ENCODE peak calls at places on chromosomes 7 and 10, in eight cellular contexts. H, O, I, G, B, T, P and E are unnamed samples.

GRCh38 chr7:95330194-95331003 is 6.1 kb upstream of the PON1 start:
- DNase-seq in P (peak), H (no peak), G (no peak), O (no peak), T (no peak), B (no peak), I (no peak), E (no peak)

GRCh38 chr10:84534168-84534567 is 205.8 kb downstream of the CCSER2 start:
- DNase-seq in H (no peak), I (no peak), O (no peak), T (no peak), B (no peak), P (no peak), G (no peak), E (no peak)

GRCh38 chr10:103888113-103888841 is 29.7 kb downstream of the STN1 start:
- DNase-seq in I (peak), H (no peak), B (no peak), P (peak), G (no peak), T (peak), O (peak), E (no peak)

GRCh38 chr7:94008537-94008936 is 4.4 kb upstream of the BET1 start:
- DNase-seq in B (no peak), O (no peak), I (peak), H (no peak), T (no peak), G (no peak), P (peak), E (no peak)

GRCh38 chr10:127406018-127406550 is 143.0 kb upstream of the NPS start:
- DNase-seq in P (no peak), B (no peak), G (no peak), T (no peak), H (no peak), I (no peak), O (no peak), E (no peak)

GRCh38 chr10:86346794-86347665 is 19.6 kb downstream of the GRID1 start:
- DNase-seq in P (no peak), H (no peak), O (no peak), I (no peak), T (no peak), G (no peak), B (no peak), E (no peak)

GRCh38 chr7:136956232-136956631 is 87.8 kb downstream of the CHRM2 start:
- DNase-seq in B (no peak), I (no peak), P (peak), G (no peak), O (no peak), T (no peak), H (no peak), E (peak)

GRCh38 chr7:38000272-38000671 is 79.8 kb downstream of the EPDR1 start:
- DNase-seq in I (no peak), T (no peak), B (no peak), H (no peak), O (no peak), G (no peak), P (no peak), E (no peak)

GRCh38 chr10:118901409-118901808 is 128.1 kb upstream of the NANOS1 start:
- DNase-seq in B (no peak), H (no peak), O (no peak), G (no peak), P (no peak), I (no peak), T (no peak), E (no peak)

GRCh38 chr10:22259280-22259679 is 41.5 kb upstream of the EBLN1 start:
- DNase-seq in T (no peak), O (no peak), B (no peak), G (no peak), H (peak), I (no peak), P (peak), E (no peak)

GRCh38 chr7:45389073-45389872 is 184.9 kb upstream of the ADCY1 start:
- DNase-seq in H (no peak), B (no peak), G (no peak), I (no peak), O (no peak), P (no peak), T (no peak), E (no peak)

GRCh38 chr10:75276029-75276872 is 40.5 kb upstream of the COMTD1 start:
- DNase-seq in B (no peak), P (no peak), T (no peak), H (peak), G (no peak), O (no peak), I (no peak), E (no peak)

GRCh38 chr7:55481126-55481525 is 91.2 kb downstream of the VOPP1 start:
- DNase-seq in T (no peak), H (no peak), B (no peak), I (no peak), G (no peak), P (no peak), O (no peak), E (no peak)

GRCh38 chr7:92763636-92764423 is 72.5 kb downstream of the CDK6 start:
- DNase-seq in P (peak), O (no peak), T (peak), G (no peak), B (no peak), I (peak), H (peak), E (no peak)
- H3K4me3 ChIP-seq in P (no peak), O (no peak), T (no peak), G (no peak), B (no peak), I (no peak), H (no peak), E (no peak)

GRCh38 chr10:102649770-102650654 is 5.7 kb downstream of the TRIM8 start:
- DNase-seq in I (no peak), G (no peak), O (no peak), P (no peak), H (peak), B (no peak), T (no peak), E (no peak)
- H3K4me3 ChIP-seq in I (no peak), G (no peak), O (peak), P (peak), H (no peak), B (no peak), T (no peak), E (peak)

DNA sequence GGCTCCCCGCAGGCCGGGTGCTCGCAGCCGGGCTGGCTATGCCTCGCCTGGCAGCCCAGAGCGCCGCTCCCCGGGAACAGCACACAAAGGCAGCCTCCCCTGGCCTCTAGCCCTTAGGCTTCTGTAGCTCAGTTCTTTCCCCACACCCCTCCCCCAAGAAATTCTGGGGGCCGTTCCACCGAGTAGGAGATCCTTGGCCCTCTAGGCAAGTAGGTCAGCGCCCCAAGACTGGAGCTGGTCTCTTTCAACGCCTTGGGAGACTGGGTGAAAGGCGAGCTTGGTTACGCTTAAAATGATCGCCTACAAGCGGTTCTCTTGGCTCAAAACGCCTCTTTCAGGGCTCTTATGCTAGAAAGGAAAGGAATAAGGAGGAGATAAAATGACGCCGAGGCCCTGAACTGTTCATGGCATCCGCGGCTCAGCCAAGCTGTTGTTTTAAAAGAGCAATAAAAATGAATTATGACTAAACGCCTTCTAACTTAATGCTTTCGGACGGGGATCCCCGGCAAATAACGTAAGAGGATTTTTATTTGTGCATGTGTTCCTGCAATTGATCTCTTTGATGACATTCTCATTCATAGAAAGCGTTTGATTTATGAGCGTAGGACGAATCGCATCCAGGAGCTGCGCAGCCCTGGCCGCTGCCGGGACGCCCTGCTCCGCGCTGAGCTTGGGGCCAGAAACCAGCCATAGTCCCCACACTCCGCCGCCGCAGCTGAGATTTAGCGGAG is 2.9 kb upstream of the HOXA1 start:
- DNase-seq in H (peak), P (no peak), G (no peak), I (no peak), O (no peak), T (no peak), B (no peak), E (peak)
- H3K4me3 ChIP-seq in H (no peak), P (peak), G (no peak), I (peak), O (peak), T (no peak), B (no peak), E (peak)

DNA sequence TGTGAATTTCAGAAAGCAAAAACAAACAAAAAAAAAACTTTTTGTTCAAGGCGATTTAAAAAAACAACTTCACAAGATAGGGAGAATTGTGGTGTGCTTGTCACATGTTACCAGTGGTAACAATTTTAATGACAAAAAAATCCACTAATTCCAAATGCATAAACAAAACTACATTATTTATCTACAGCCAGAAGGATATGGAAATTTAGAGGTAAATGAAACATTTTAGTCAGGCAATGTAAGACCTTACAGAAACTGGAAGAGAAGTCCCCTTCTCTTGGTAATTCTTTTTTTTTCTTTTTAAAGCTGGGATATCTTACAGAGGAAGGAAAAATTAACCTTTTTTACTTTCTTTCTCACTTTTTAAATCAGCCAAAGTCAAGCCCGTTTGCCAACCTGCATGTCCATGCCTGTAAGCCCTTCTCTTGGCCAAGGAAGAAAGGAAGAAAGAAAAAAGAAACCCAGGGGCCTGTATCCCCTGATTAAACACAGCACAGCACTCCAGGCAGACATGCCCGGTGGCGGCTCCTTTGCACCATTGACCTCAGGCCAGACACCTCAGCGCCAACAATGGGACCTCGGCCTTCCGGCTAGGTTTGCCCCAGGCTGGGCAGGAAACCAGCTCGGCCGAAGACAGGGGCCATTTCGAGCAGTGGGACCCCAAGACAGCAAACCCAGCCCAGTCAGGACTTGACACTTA is 3.0 kb downstream of the HOXA10 start:
- DNase-seq in I (no peak), G (no peak), P (no peak), O (peak), H (no peak), T (no peak), B (no peak), E (no peak)
- H3K4me3 ChIP-seq in I (peak), G (no peak), P (no peak), O (peak), H (no peak), T (peak), B (no peak), E (peak)

GRCh38 chr7:87933953-87934698 is at the start of gene ADAM22:
- DNase-seq in H (peak), I (peak), G (peak), O (peak), T (peak), P (peak), B (peak), E (no peak)

GRCh38 chr7:87934699-87935372 is 785 bp downstream of the ADAM22 start:
- DNase-seq in T (no peak), H (peak), P (peak), B (no peak), I (no peak), G (no peak), O (no peak), E (no peak)

GRCh38 chr7:87935373-87935706 is 1.3 kb downstream of the ADAM22 start:
- DNase-seq in H (no peak), B (no peak), G (no peak), P (no peak), I (no peak), T (no peak), O (no peak), E (no peak)

GRCh38 chr7:87933605-87933952 is 472 bp upstream of the ADAM22 start:
- DNase-seq in T (no peak), P (no peak), G (no peak), O (no peak), I (no peak), B (no peak), H (peak), E (no peak)
- H3K4me3 ChIP-seq in T (peak), P (peak), G (peak), O (peak), I (peak), B (peak), H (peak), E (peak)

GRCh38 chr7:128833148-128833938 is 3.1 kb downstream of the FLNC start:
- DNase-seq in G (no peak), B (no peak), H (peak), T (no peak), I (no peak), O (peak), P (peak), E (no peak)
- H3K4me3 ChIP-seq in G (no peak), B (no peak), H (peak), T (no peak), I (peak), O (peak), P (peak), E (peak)